ENCODE peak calls at places on chromosome 14, in four cellular contexts. N, G, V and B are unnamed samples.

GRCh38 chr14:42508209-42508946 is 901.7 kb downstream of the LRFN5 start:
- DNase-seq in N (no peak), G (no peak), V (no peak), B (no peak)

GRCh38 chr14:33972522-33973162 is 21.8 kb upstream of the EGLN3 start:
- DNase-seq in N (no peak), G (no peak), V (no peak), B (no peak)

GRCh38 chr14:30988509-30988908 is 36.9 kb upstream of the AP4S1 start:
- DNase-seq in N (no peak), G (peak; percentile 9), V (peak; percentile 61), B (peak; percentile 26)

GRCh38 chr14:95197498-95198010 is 40.2 kb upstream of the DICER1 start:
- DNase-seq in N (no peak), G (no peak), V (no peak), B (peak; percentile 30)

GRCh38 chr14:98174031-98174430 is 1098.0 kb downstream of the BCL11B start:
- DNase-seq in N (no peak), G (no peak), V (no peak), B (no peak)

GRCh38 chr14:71290960-71291466 is 383.8 kb downstream of the PCNX1 start:
- DNase-seq in N (no peak), G (peak; percentile 23), V (peak; percentile 93), B (peak; percentile 99)

GRCh38 chr14:99267871-99268775 is 3.9 kb downstream of the BCL11B start:
- DNase-seq in N (no peak), G (no peak), V (no peak), B (no peak)

GRCh38 chr14:100652739-100653138 is 65.5 kb upstream of the BEGAIN start:
- DNase-seq in N (no peak), G (no peak), V (no peak), B (no peak)

GRCh38 chr14:61171687-61172086 is 109.5 kb downstream of the TMEM30B start:
- DNase-seq in N (no peak), G (no peak), V (no peak), B (no peak)

GRCh38 chr14:72664651-72665050 is 229.2 kb downstream of the DPF3 start:
- DNase-seq in N (no peak), G (no peak), V (no peak), B (no peak)

GRCh38 chr14:99441157-99441870 is 39.3 kb downstream of the SETD3 start:
- DNase-seq in N (peak; percentile 18), G (no peak), V (no peak), B (no peak)

GRCh38 chr14:77187649-77188012 is 6.0 kb downstream of the TMEM63C start:
- DNase-seq in N (no peak), G (no peak), V (no peak), B (no peak)

GRCh38 chr14:68719634-68720384 is 73.1 kb downstream of the ZFP36L1 start:
- DNase-seq in N (no peak), G (no peak), V (no peak), B (peak; percentile 41)

GRCh38 chr14:77457115-77457521 is 283 bp downstream of the VIPAS39 start:
- DNase-seq in N (no peak), G (no peak), V (peak; percentile 40), B (peak; percentile 38)

GRCh38 chr14:24394275-24394674 is 4.5 kb upstream of the NYNRIN start:
- DNase-seq in N (no peak), G (no peak), V (no peak), B (no peak)

GRCh38 chr14:94290197-94290596 is 2.9 kb downstream of the SERPINA10 start:
- DNase-seq in N (no peak), G (no peak), V (no peak), B (no peak)

GRCh38 chr14:65349100-65349499 is 63.4 kb upstream of the FUT8 start:
- DNase-seq in N (no peak), G (no peak), V (no peak), B (no peak)

GRCh38 chr14:59772252-59772651 is 98.3 kb downstream of the RTN1 start:
- DNase-seq in N (no peak), G (no peak), V (no peak), B (no peak)

GRCh38 chr14:67416085-67416484 is 4.1 kb upstream of the PLEK2 start:
- DNase-seq in N (no peak), G (no peak), V (no peak), B (no peak)

GRCh38 chr14:103103461-103104388 is 9.2 kb downstream of the EXOC3L4 start:
- DNase-seq in N (no peak), G (no peak), V (peak; percentile 35), B (peak; percentile 27)
- TF ChIP-seq CTCF in N (no peak), G (peak; percentile 43), V (peak; percentile 8), B (peak; percentile 46)

DNA sequence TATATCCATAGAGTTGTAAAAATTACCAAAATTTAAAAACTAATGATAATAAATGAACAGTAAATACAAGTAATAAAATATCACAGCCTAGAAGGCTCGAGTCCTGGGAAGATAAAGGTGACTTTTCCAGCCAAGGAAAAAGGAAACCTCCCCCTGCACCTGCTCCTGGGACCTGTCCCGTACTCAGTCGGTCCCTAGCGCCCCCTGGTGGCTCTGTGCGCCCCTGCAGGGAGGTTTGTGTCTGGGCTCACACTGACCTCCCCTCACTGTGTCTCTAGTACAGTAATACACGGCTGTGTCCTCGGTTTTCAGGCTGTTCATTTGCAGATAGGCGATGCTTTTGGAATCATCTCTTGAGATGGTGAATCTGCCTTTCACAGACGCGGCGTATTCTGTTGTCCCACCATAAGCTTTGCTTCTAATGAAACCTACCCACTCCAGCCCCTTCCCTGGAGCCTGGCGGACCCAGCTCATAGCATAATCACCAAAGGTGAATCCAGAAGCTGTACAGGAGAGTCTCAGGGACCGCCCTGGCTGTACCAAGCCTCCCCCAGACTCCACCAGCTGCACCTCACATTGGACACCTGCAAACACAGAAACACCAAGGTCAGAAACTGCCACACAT is 1030.4 kb downstream of the TMEM121 start:
- DNase-seq in N (no peak), G (no peak), V (no peak), B (no peak)
- TF ChIP-seq CTCF in N (no peak), G (no peak), V (no peak), B (peak; percentile 12)

GRCh38 chr14:78566859-78567172 is 396.6 kb downstream of the NRXN3 start:
- DNase-seq in N (no peak), G (no peak), V (no peak), B (no peak)
- TF ChIP-seq CTCF in N (no peak), G (no peak), V (no peak), B (no peak)

DNA sequence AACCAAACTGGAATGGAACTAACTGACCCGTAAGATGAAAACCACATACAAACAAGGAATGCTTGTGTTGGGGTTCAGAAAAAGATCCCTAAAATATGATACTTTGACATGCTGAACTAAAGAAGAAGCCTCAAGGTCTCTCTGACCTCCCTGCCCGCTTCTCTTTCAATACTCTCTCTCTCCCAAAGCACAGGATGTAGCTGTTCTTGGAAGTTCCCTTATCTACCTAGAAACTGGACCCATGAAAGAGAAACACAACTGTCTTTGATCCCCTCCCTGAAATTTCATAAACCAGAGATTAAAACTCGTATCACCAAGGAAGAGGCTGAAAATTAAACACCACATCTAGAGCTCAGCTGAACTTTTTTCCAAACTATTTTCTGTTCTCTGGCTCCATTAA is 76.7 kb upstream of the FERMT2 start:
- DNase-seq in N (no peak), G (no peak), V (no peak), B (no peak)
- TF ChIP-seq CTCF in N (no peak), G (no peak), V (no peak), B (no peak)

GRCh38 chr14:96567289-96567899 is 65.2 kb downstream of the PAPOLA start:
- DNase-seq in N (no peak), G (peak; percentile 10), V (peak; percentile 50), B (peak; percentile 32)
- TF ChIP-seq CTCF in N (peak; percentile 57), G (peak; percentile 47), V (peak; percentile 62), B (peak; percentile 13)

GRCh38 chr14:89252887-89253532 is 164.0 kb downstream of the FOXN3 start:
- DNase-seq in N (no peak), G (no peak), V (peak; percentile 11), B (peak; percentile 44)
- TF ChIP-seq CTCF in N (no peak), G (no peak), V (no peak), B (peak; percentile 28)

GRCh38 chr14:44963775-44964380 is 1.9 kb downstream of the TOGARAM1 start:
- DNase-seq in N (no peak), G (no peak), V (no peak), B (no peak)
- TF ChIP-seq CTCF in N (no peak), G (no peak), V (no peak), B (no peak)